ENCODE peak calls at places on chromosome 14, in six cellular contexts. B is hepatocyte, Y is SK-N-SH, O is MM.1S, J is neural progenitor cell, U is PC-3. V is an unnamed sample.
A peak's percentile ranks its signal among the peaks of the same experiment; 100 is the strongest.

GRCh38 chr14:81164167-81164774 is 56.5 kb downstream of the GTF2A1 start:
- DNase-seq in B (peak; percentile 73), Y (peak; percentile 46), O (peak; percentile 49), J (peak; percentile 78), U (peak; percentile 89), V (peak; percentile 75)

GRCh38 chr14:61229475-61229888 is 51.7 kb downstream of the TMEM30B start:
- DNase-seq in B (no peak), Y (no peak), O (no peak), J (peak; percentile 67), U (peak; percentile 22), V (no peak)

GRCh38 chr14:60508707-60509437 is at the start of gene SIX6:
- DNase-seq in B (peak; percentile 49), Y (peak; percentile 77), O (no peak), J (peak; percentile 95), U (no peak), V (peak; percentile 39)

GRCh38 chr14:92981726-92982125 is 58.8 kb downstream of the CHGA start:
- DNase-seq in B (no peak), Y (no peak), O (no peak), J (no peak), U (no peak), V (no peak)

GRCh38 chr14:60095781-60096450 is 4.2 kb downstream of the PCNX4 start:
- DNase-seq in B (no peak), Y (no peak), O (no peak), J (no peak), U (peak; percentile 79), V (peak; percentile 69)

GRCh38 chr14:96098309-96098998 is 59.3 kb downstream of the C14orf132 start:
- DNase-seq in B (peak; percentile 80), Y (peak; percentile 70), O (peak; percentile 23), J (peak; percentile 85), U (peak; percentile 73), V (peak; percentile 81)

GRCh38 chr14:92386637-92387036 is 63.7 kb downstream of the SLC24A4 start:
- DNase-seq in B (peak; percentile 26), Y (no peak), O (no peak), J (no peak), U (no peak), V (no peak)

GRCh38 chr14:52111583-52111982 is 42.7 kb upstream of the NID2 start:
- DNase-seq in B (no peak), Y (no peak), O (no peak), J (no peak), U (peak; percentile 62), V (peak; percentile 80)

GRCh38 chr14:66530526-66530925 is 22.6 kb downstream of the GPHN start:
- DNase-seq in B (no peak), Y (no peak), O (no peak), J (no peak), U (peak; percentile 16), V (no peak)

GRCh38 chr14:33871394-33871793 is 79.5 kb downstream of the EGLN3 start:
- DNase-seq in B (peak; percentile 23), Y (no peak), O (no peak), J (no peak), U (no peak), V (no peak)
- TF ChIP-seq EZH2phosphoT487 in B (no peak), Y (no peak), O (no peak), J (no peak), U (no peak), V (no peak)

DNA sequence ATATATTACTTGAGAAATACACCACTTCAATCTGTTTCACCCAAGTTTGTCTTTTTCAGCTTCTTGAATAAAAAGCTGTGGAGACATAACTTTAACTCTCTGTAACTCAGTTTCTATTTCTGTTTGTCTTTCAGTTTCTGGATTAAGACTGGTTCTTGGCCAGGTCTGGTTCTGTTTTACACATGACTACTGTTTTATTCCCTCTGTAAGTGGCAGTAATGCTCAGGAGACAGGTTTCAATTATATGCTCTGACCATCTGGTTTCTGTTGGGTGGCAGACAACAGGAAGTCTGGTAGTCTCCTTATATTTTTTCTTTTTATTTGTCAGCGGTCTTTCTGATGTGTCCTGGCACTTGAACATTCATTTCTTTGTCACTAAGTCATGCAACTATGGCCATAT is 102.9 kb downstream of the RPS29 start:
- DNase-seq in B (no peak), Y (peak; percentile 31), O (peak; percentile 45), J (no peak), U (no peak), V (no peak)
- TF ChIP-seq EZH2phosphoT487 in B (no peak), Y (no peak), O (no peak), J (no peak), U (no peak), V (no peak)

DNA sequence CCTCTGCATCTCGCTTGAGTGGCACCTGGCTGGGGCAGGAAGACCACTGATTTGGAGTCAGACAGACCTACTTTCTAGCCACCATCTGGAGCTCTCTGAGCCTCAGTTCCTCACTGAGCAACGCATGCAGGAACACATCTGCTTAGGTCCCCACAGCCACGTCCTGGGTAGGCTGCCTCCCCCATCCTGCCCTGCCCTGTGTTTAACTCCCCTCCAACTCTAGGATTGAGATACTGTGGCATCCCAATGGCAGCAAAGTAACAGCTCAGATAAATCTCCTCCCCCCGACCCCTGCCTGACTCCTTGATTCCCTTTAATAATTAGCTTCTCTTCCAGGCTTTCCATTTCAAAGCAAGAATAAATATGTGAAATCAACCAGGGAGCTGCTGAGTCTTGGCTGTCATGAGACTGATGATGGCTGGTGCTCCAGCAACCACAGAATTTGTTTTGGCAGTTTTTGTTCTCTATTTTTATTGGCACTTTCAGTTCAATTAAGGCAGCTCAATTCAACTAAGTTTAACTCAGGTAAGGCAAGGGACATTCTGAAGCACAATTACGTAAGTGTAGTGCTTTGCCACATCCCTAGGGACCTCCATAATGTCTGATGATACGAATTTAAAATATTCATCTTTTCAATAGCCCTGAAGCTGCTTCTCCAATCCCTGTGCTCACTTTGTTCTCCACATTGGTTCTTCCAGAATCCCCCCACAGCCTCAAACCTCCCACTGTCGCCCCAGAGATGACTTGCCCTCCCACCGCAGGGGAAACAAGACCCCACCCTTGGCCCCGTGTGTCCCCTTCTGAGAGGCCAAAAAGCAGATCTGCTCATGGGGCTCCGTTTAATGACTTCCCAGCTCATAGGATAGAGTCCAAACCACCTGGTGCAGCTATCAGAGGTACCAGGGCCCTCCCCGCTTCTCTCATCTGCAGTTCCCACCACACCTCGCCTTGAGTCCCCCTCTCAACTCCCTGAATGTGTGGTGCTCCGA is 58.2 kb downstream of the ESR2 start:
- DNase-seq in B (no peak), Y (no peak), O (peak; percentile 15), J (no peak), U (no peak), V (no peak)
- TF ChIP-seq EZH2phosphoT487 in B (no peak), Y (no peak), O (no peak), J (no peak), U (no peak), V (no peak)

DNA sequence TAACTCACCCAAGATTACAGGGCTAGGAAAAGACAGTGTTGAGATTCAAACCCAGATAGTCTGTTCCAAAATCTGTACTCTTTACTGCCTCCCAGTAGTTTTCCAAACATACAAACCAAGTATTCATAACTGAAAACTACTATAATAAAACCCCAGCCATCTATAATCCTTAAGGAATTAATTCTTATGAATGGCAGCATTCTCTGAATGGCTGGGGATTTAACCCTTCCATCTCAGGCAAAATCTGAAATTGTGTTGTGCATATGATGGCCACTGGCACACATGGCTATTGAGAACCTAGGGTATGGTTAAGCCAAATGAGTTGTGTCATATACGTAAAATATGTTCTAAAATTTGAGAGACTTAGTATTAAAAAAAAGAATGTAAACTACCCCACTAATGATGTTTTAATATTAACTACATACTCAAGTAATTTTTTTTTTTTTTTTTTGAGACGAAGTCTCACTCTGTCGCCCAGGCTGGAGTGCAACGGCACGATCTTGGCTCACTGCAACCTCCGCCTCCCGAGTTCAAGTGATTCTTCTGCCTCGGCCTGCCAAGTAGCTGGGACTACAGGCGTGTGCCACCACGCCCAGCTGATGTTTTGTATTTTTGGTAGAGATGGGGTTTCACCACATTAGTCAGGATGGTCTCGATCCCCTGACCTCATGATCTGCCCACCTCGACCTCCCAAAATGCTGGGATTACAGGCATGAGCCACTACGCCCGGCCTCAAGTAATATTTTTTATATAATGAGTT is 16.7 kb downstream of the PPP1R13B start:
- DNase-seq in B (no peak), Y (no peak), O (no peak), J (no peak), U (no peak), V (no peak)
- TF ChIP-seq EZH2phosphoT487 in B (no peak), Y (no peak), O (no peak), J (no peak), U (no peak), V (no peak)

GRCh38 chr14:94974893-94975292 is 182.4 kb downstream of the DICER1 start:
- DNase-seq in B (no peak), Y (no peak), O (no peak), J (no peak), U (no peak), V (no peak)

GRCh38 chr14:94977016-94977415 is 180.3 kb downstream of the DICER1 start:
- DNase-seq in B (no peak), Y (no peak), O (no peak), J (no peak), U (no peak), V (no peak)

GRCh38 chr14:94971750-94972149 is 185.6 kb downstream of the DICER1 start:
- DNase-seq in B (peak; percentile 26), Y (no peak), O (no peak), J (no peak), U (no peak), V (peak; percentile 13)

GRCh38 chr14:94974422-94974821 is 182.9 kb downstream of the DICER1 start:
- DNase-seq in B (no peak), Y (no peak), O (no peak), J (no peak), U (no peak), V (no peak)

GRCh38 chr14:94975366-94975765 is 182.0 kb downstream of the DICER1 start:
- DNase-seq in B (no peak), Y (no peak), O (no peak), J (no peak), U (no peak), V (no peak)
- TF ChIP-seq EZH2phosphoT487 in B (no peak), Y (no peak), O (no peak), J (no peak), U (no peak), V (no peak)

DNA sequence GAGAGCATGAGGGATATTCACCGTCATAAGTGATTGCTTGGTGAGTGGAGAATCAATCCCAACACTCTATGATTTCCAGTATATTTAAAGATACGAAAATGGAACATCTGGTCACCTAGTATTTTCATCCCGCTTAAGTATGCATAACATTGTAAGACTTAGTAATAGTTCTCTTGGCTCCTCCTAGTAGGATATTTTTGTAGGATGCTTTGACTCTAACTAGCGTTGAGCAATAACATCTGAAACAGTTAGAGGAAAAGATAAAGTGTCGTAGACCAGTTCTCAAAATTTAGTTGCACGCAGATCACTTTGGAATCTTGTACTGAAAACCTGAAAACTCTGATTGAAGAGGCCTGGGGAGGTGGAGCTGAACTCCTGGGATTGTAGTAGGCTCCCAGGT is 7.6 kb downstream of the SAMD4A start:
- DNase-seq in B (no peak), Y (no peak), O (no peak), J (no peak), U (no peak), V (peak; percentile 70)
- TF ChIP-seq EZH2phosphoT487 in B (no peak), Y (no peak), O (no peak), J (no peak), U (no peak), V (no peak)

GRCh38 chr14:100677152-100677924 is 49.4 kb upstream of the DLK1 start:
- DNase-seq in B (peak; percentile 63), Y (peak; percentile 82), O (no peak), J (no peak), U (no peak), V (no peak)
- TF ChIP-seq EZH2phosphoT487 in B (no peak), Y (no peak), O (no peak), J (no peak), U (no peak), V (no peak)